ENCODE peak calls at places on chromosomes 6 and 20, in ten cellular contexts. S is AG10803; F is ELR; D is sigmoid colon; R is CD4-positive, CD25-positive, alpha-beta regulatory T cell; N is spleen; H is anterior cingulate cortex; K is fibroblast of lung; E is activated CD8-positive, alpha-beta T cell treated with anti-CD3 and anti-CD28 coated beads, Interleukin-2, amount 10 ng/mL, durations not matched to agents 7 days and 5 days; A is adrenal gland. C is an unnamed sample.

GRCh38 chr6:159533016-159533415 is 160.0 kb downstream of the SOD2 start:
- DNase-seq in F (no peak), N (no peak), S (peak; percentile 29), H (no peak), D (no peak), A (no peak), E (no peak), R (no peak), K (no peak), C (no peak)

GRCh38 chr20:16803965-16804792 is 56.0 kb downstream of the OTOR start:
- DNase-seq in F (peak; percentile 54), D (peak; percentile 65), A (peak; percentile 65), E (peak; percentile 58), K (peak; percentile 46), N (no peak), S (peak; percentile 55), H (peak; percentile 55), R (peak; percentile 34), C (peak; percentile 50)

GRCh38 chr6:79077680-79078056 is 386 bp downstream of the PHIP start:
- DNase-seq in N (no peak), D (peak; percentile 75), A (no peak), F (peak; percentile 60), R (no peak), S (no peak), K (no peak), E (peak; percentile 63), H (no peak), C (peak; percentile 46)

GRCh38 chr6:42260424-42260888 is 42.8 kb upstream of the MRPS10 start:
- DNase-seq in A (no peak), F (no peak), D (peak; percentile 70), E (no peak), S (no peak), N (no peak), K (no peak), R (no peak), H (no peak), C (no peak)

GRCh38 chr20:60249436-60249835 is 291.2 kb downstream of the CDH26 start:
- DNase-seq in A (no peak), K (peak; percentile 80), R (no peak), N (no peak), S (peak; percentile 92), H (no peak), E (no peak), F (peak; percentile 100), D (no peak), C (no peak)

GRCh38 chr6:79750806-79751205 is 119.7 kb downstream of the SH3BGRL2 start:
- DNase-seq in H (no peak), F (no peak), N (no peak), E (no peak), R (no peak), A (no peak), S (no peak), K (no peak), D (no peak), C (no peak)

GRCh38 chr20:33862709-33863403 is 51.7 kb downstream of the CHMP4B start:
- DNase-seq in F (peak; percentile 84), R (peak; percentile 37), S (peak; percentile 53), N (peak; percentile 82), A (peak; percentile 39), D (peak; percentile 77), H (peak; percentile 3), E (peak; percentile 63), K (peak; percentile 67), C (peak; percentile 43)

GRCh38 chr20:45771182-45771759 is 20.4 kb downstream of the WFDC3 start:
- DNase-seq in D (peak; percentile 87), K (peak; percentile 84), H (peak; percentile 63), F (peak; percentile 83), R (peak; percentile 83), N (peak; percentile 89), A (peak; percentile 79), S (peak; percentile 73), E (peak; percentile 85), C (peak; percentile 89)

GRCh38 chr6:38459291-38459690 is 180.4 kb downstream of the BTBD9 start:
- DNase-seq in A (no peak), N (no peak), H (no peak), S (peak; percentile 48), D (no peak), F (peak; percentile 32), K (peak; percentile 53), R (no peak), E (no peak), C (no peak)

GRCh38 chr20:24767623-24768100 is 181.4 kb upstream of the CST7 start:
- DNase-seq in A (no peak), R (no peak), H (no peak), S (no peak), K (no peak), F (no peak), N (no peak), E (no peak), D (no peak), C (no peak)

GRCh38 chr6:68279793-68280557 is 355.1 kb upstream of the ADGRB3 start:
- DNase-seq in N (no peak), K (peak; percentile 45), H (no peak), F (peak; percentile 1), R (no peak), E (no peak), S (no peak), D (no peak), A (no peak), C (no peak)

GRCh38 chr20:44447827-44448419 is 27.8 kb upstream of the TTPAL start:
- DNase-seq in N (no peak), S (no peak), A (no peak), F (no peak), H (no peak), E (no peak), R (no peak), D (no peak), K (no peak), C (no peak)

GRCh38 chr6:75348882-75349261 is 64.3 kb upstream of the TMEM30A start:
- DNase-seq in S (no peak), H (no peak), D (no peak), E (no peak), K (no peak), F (no peak), N (no peak), R (no peak), A (no peak), C (no peak)

GRCh38 chr20:21371193-21371592 is 26.1 kb downstream of the NKX2-4 start:
- DNase-seq in K (no peak), F (no peak), A (no peak), H (no peak), N (no peak), E (no peak), R (no peak), S (no peak), D (no peak), C (no peak)

GRCh38 chr20:38321959-38322598 is 18.1 kb downstream of the BPI start:
- DNase-seq in N (no peak), E (no peak), K (peak; percentile 81), R (peak; percentile 5), A (peak; percentile 26), S (peak; percentile 70), D (peak; percentile 72), F (peak; percentile 80), H (peak; percentile 29), C (peak; percentile 24)

GRCh38 chr6:5246870-5247161 is 13.9 kb downstream of the LYRM4 start:
- DNase-seq in N (no peak), D (no peak), K (no peak), F (no peak), A (no peak), S (no peak), E (no peak), H (no peak), R (no peak), C (no peak)

GRCh38 chr6:209432-210103 is 82.7 kb upstream of the DUSP22 start:
- DNase-seq in R (peak; percentile 92), K (no peak), S (no peak), D (no peak), A (no peak), N (no peak), E (peak; percentile 55), F (no peak), H (no peak), C (no peak)

GRCh38 chr20:63483834-63484233 is 11.4 kb upstream of the KCNQ2 start:
- DNase-seq in A (no peak), D (no peak), E (no peak), R (no peak), N (no peak), H (no peak), S (no peak), K (no peak), F (peak; percentile 34), C (no peak)

GRCh38 chr20:37976862-37977261 is 56.4 kb downstream of the TTI1 start:
- DNase-seq in R (peak; percentile 30), D (no peak), K (no peak), F (no peak), H (no peak), A (peak; percentile 1), E (no peak), N (no peak), S (no peak), C (no peak)

GRCh38 chr20:5074050-5074674 is 45.6 kb downstream of the PCNA start:
- DNase-seq in K (no peak), N (no peak), A (peak; percentile 41), H (no peak), R (no peak), S (no peak), D (no peak), F (no peak), E (no peak), C (no peak)

GRCh38 chr20:45935416-45936046 is 1.0 kb downstream of the PCIF1 start:
- DNase-seq in R (peak; percentile 57), N (no peak), S (peak; percentile 33), F (no peak), D (no peak), H (no peak), A (no peak), K (peak; percentile 32), E (no peak), C (no peak)

GRCh38 chr6:170091000-170091638 is 199.8 kb downstream of the DLL1 start:
- DNase-seq in N (peak; percentile 69), D (peak; percentile 38), E (no peak), H (no peak), R (no peak), A (peak; percentile 5), S (no peak), K (no peak), F (no peak), C (peak; percentile 5)

GRCh38 chr6:30206799-30207618 is 6.2 kb downstream of the TRIM26 start:
- DNase-seq in K (peak; percentile 31), D (peak; percentile 65), R (no peak), A (no peak), N (no peak), S (peak; percentile 61), E (no peak), F (no peak), H (no peak), C (peak; percentile 23)

GRCh38 chr20:59159822-59160740 is 3.5 kb upstream of the ZNF831 start:
- DNase-seq in A (no peak), H (no peak), D (no peak), F (no peak), E (peak; percentile 51), S (no peak), R (no peak), K (no peak), N (no peak), C (no peak)